ENCODE peak calls at places on chromosomes 4 and X, in five cellular contexts. U is tibial artery, X is SK-N-SH, O is fibroblast of lung, Z is heart left ventricle. Y is an unnamed sample.

GRCh38 chr4:174230148-174230547 is 53.3 kb downstream of the FBXO8 start:
- DNase-seq in O (no peak), U (no peak), Z (no peak), X (no peak), Y (no peak)

GRCh38 chr4:1563768-1564485 is 120.2 kb downstream of the FAM53A start:
- DNase-seq in U (no peak), O (no peak), X (no peak), Z (peak), Y (no peak)

GRCh38 chr4:84028340-84028739 is 470.8 kb downstream of the NKX6-1 start:
- DNase-seq in Z (no peak), U (no peak), O (no peak), X (no peak), Y (no peak)

GRCh38 chr4:1644906-1645657 is 39.0 kb downstream of the FAM53A start:
- DNase-seq in U (peak), X (peak), Z (peak), O (peak), Y (no peak)

GRCh38 chr4:53527930-53528329 is 63.4 kb downstream of the LNX1 start:
- DNase-seq in Z (no peak), O (no peak), U (no peak), X (no peak), Y (no peak)

GRCh38 chr4:156672924-156673323 is 298.7 kb downstream of the PDGFC start:
- DNase-seq in Z (no peak), X (no peak), O (peak), U (no peak), Y (no peak)

GRCh38 chr4:102438396-102438795 is 62.8 kb upstream of the NFKB1 start:
- DNase-seq in Z (no peak), U (no peak), X (no peak), O (peak), Y (no peak)

GRCh38 chr4:65007841-65008439 is 598.7 kb upstream of the TECRL start:
- DNase-seq in U (no peak), Z (no peak), X (peak), O (peak), Y (no peak)

GRCh38 chr4:206054-206453 is 81.8 kb downstream of the ZNF718 start:
- DNase-seq in Z (no peak), O (no peak), X (no peak), U (no peak), Y (no peak)

GRCh38 chr4:109414938-109415337 is 18.7 kb upstream of the SEC24B start:
- DNase-seq in O (peak), X (no peak), U (no peak), Z (no peak), Y (no peak)

GRCh38 chr4:81410695-81411094 is 61.0 kb downstream of the RASGEF1B start:
- DNase-seq in X (no peak), O (no peak), U (no peak), Z (no peak), Y (no peak)

GRCh38 chr4:95674451-95675095 is 125.8 kb upstream of the UNC5C start:
- DNase-seq in U (no peak), Z (no peak), X (no peak), O (no peak), Y (no peak)

GRCh38 chrX:40175416-40176255 is 77.9 kb upstream of the BCOR start:
- DNase-seq in U (peak), O (peak), Z (peak), X (peak), Y (no peak)

GRCh38 chr4:103075894-103076776 is at the start of gene SLC9B2:
- DNase-seq in U (peak), O (peak), Z (peak), X (peak), Y (no peak)

GRCh38 chr4:2402053-2402452 is 16.4 kb downstream of the ZFYVE28 start:
- DNase-seq in O (peak), Z (peak), U (no peak), X (peak), Y (no peak)

GRCh38 chrX:9197231-9197630 is 163.3 kb upstream of the FAM9B start:
- DNase-seq in O (peak), X (no peak), Z (no peak), U (no peak), Y (no peak)

GRCh38 chr4:179836179-179837075 is 2394.2 kb upstream of the AGA start:
- DNase-seq in O (peak), Z (no peak), U (no peak), X (no peak), Y (no peak)

GRCh38 chr4:156981262-156981661 is 9.7 kb upstream of the PDGFC start:
- DNase-seq in O (no peak), X (no peak), U (no peak), Z (no peak), Y (no peak)

GRCh38 chr4:156298230-156298629 is 344.6 kb upstream of the CTSO start:
- DNase-seq in O (peak), X (no peak), Z (peak), U (no peak), Y (peak)

GRCh38 chr4:80197601-80198444 is 520 bp downstream of the PRDM8 start:
- DNase-seq in X (peak), U (no peak), O (peak), Z (no peak), Y (no peak)

GRCh38 chr4:147076179-147076578 is 130.5 kb upstream of the TTC29 start:
- DNase-seq in O (no peak), X (no peak), U (no peak), Z (no peak), Y (no peak)

GRCh38 chr4:147078875-147079658 is 133.4 kb upstream of the TTC29 start:
- DNase-seq in O (peak), U (no peak), X (peak), Z (peak), Y (no peak)

GRCh38 chr4:147076728-147077127 is 131.1 kb upstream of the TTC29 start:
- DNase-seq in O (no peak), U (no peak), Z (no peak), X (no peak), Y (no peak)

DNA sequence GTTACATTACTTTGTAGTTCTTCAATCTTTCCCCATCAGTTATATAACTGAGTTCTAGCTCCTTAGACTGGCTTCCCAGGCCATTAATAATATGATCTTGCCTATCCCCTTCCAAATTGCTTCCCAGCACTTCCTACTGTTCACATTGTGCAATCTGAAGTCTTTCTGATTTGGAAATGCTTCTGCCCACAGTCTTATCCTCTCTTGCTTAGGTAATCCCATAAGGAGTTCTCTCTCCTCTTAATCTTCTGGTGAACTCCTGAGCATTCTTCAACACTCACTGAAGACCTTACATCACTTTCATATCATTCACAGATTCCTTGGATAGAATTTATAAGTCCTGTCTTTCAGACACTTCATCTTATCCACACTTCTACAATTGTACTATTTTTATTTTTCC is 132.7 kb upstream of the TTC29 start:
- DNase-seq in Z (no peak), U (no peak), O (peak), X (no peak), Y (no peak)
- TF ChIP-seq CTCF in Z (no peak), U (no peak), O (no peak), X (no peak), Y (no peak)

DNA sequence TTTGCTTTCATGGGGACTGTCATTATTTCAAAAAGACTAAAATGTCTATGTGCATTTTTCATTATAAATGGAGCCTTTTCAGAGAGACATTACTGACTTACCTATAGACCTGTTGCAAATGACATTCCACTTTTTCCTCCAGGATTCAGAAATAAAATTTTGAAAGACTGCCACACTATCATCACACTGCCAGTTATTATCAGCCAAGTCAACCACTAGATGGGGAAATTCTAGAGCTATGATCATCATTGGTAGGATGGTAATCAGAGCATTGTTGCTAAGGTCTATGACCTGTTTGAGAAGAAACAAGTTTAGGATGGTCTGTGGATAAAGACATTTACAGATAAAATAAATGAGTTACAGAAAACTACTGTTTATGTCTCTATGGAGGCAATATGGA is 22.5 kb downstream of the LRRC66 start:
- DNase-seq in X (no peak), U (no peak), O (no peak), Z (no peak), Y (no peak)
- TF ChIP-seq CTCF in X (no peak), U (no peak), O (no peak), Z (no peak), Y (no peak)

GRCh38 chr4:111136438-111136837 is 513.6 kb upstream of the PITX2 start:
- DNase-seq in Z (no peak), X (no peak), U (no peak), O (peak), Y (peak)
- TF ChIP-seq CTCF in Z (no peak), X (no peak), U (peak), O (peak), Y (peak)

GRCh38 chr4:71732706-71733105 is 51.2 kb downstream of the GC start:
- DNase-seq in X (peak), O (peak), U (no peak), Z (no peak), Y (peak)
- TF ChIP-seq CTCF in X (peak), O (peak), U (no peak), Z (peak), Y (peak)

GRCh38 chr4:16196482-16197393 is 29.5 kb downstream of the TAPT1 start:
- DNase-seq in U (no peak), X (no peak), Z (no peak), O (peak), Y (peak)
- TF ChIP-seq CTCF in U (peak), X (no peak), Z (peak), O (peak), Y (peak)

Y was measured in AG09319.